ENCODE peak calls at places on chromosomes 4 and X, in four cellular contexts. G is tibial artery, T is uterus, J is Panc1. W is an unnamed sample. For H3K36me3, the result is how much of the 10 kb centered on the place peaks cover.

GRCh38 chrX:104270916-104271512 is 16.3 kb upstream of the ESX1 start:
- DNase-seq in J (peak), G (peak), T (peak), W (peak)

GRCh38 chr4:74531952-74532794 is 87.2 kb downstream of the AREG start:
- DNase-seq in J (peak), T (no peak), G (no peak), W (peak)

GRCh38 chr4:138186264-138186663 is 55.9 kb downstream of the SLC7A11 start:
- DNase-seq in G (no peak), T (no peak), J (no peak), W (no peak)

GRCh38 chrX:108516184-108516583 is 76.5 kb downstream of the COL4A5 start:
- DNase-seq in G (no peak), T (no peak), J (no peak), W (peak)

GRCh38 chr4:44098973-44099372 is 349.6 kb downstream of the KCTD8 start:
- DNase-seq in J (no peak), T (no peak), G (no peak), W (no peak)

GRCh38 chrX:140389331-140389730 is 115.5 kb downstream of the SOX3 start:
- DNase-seq in J (no peak), T (no peak), G (no peak), W (no peak)

GRCh38 chr4:99915449-99915848 is 21.2 kb upstream of the LAMTOR3 start:
- DNase-seq in G (no peak), T (no peak), J (no peak), W (no peak)

GRCh38 chrX:7146026-7146702 is 1.3 kb upstream of the STS start:
- DNase-seq in T (no peak), J (no peak), G (no peak), W (no peak)

GRCh38 chr4:3878678-3879077 is 112.5 kb downstream of the ADRA2C start:
- DNase-seq in T (no peak), J (no peak), G (no peak), W (no peak)

GRCh38 chrX:118807151-118808017 is 16.2 kb upstream of the ZCCHC12 start:
- DNase-seq in G (no peak), J (peak), T (peak), W (no peak)

GRCh38 chr4:80101768-80102116 is 28.7 kb upstream of the ANTXR2 start:
- DNase-seq in J (no peak), T (no peak), G (no peak), W (no peak)

GRCh38 chr4:3220586-3221494 is 28.1 kb upstream of the MSANTD1 start:
- DNase-seq in T (no peak), J (no peak), G (no peak), W (no peak)

GRCh38 chrX:27254663-27255062 is 208.5 kb downstream of the PPP4R3C start:
- DNase-seq in G (no peak), T (no peak), J (no peak), W (no peak)

GRCh38 chr4:1348014-1348513 is 1.1 kb downstream of the UVSSA start:
- DNase-seq in T (no peak), J (no peak), G (no peak), W (no peak)

GRCh38 chrX:39301041-39301440 is 499.8 kb downstream of the MID1IP1 start:
- DNase-seq in G (no peak), J (no peak), T (no peak), W (no peak)

GRCh38 chr4:180852743-180853142 is 1390.5 kb upstream of the TENM3 start:
- DNase-seq in T (no peak), G (no peak), J (no peak), W (no peak)

GRCh38 chr4:15202481-15202880 is 200.2 kb downstream of the CPEB2 start:
- DNase-seq in T (no peak), G (no peak), J (no peak), W (no peak)

GRCh38 chrX:130111220-130111934 is 1.1 kb upstream of the ELF4 start:
- DNase-seq in J (no peak), G (no peak), T (no peak), W (no peak)

GRCh38 chr4:80266267-80266901 is at the start of gene FGF5:
- DNase-seq in J (no peak), G (peak), T (peak), W (peak)

GRCh38 chrX:79630033-79631009 is 263.2 kb upstream of the ITM2A start:
- DNase-seq in J (no peak), T (no peak), G (no peak), W (no peak)

GRCh38 chr4:182062936-182063335 is 180.3 kb upstream of the TENM3 start:
- DNase-seq in G (no peak), J (no peak), T (no peak), W (no peak)

GRCh38 chrX:150767045-150767395 is 73.8 kb downstream of the MTMR1 start:
- DNase-seq in T (no peak), J (no peak), G (no peak), W (no peak)

GRCh38 chr4:142168181-142168580 is 531.8 kb downstream of the IL15 start:
- DNase-seq in T (no peak), J (no peak), G (no peak), W (no peak)

GRCh38 chr4:23788460-23788859 is 101.4 kb downstream of the PPARGC1A start:
- DNase-seq in G (no peak), J (no peak), T (no peak), W (no peak)

GRCh38 chr4:69470561-69470960 is 25.1 kb downstream of the UGT2B4 start:
- DNase-seq in G (no peak), T (no peak), J (no peak), W (no peak)

GRCh38 chr4:139018971-139019758 is 3.6 kb downstream of the NOCT start:
- DNase-seq in J (no peak), T (no peak), G (no peak), W (peak)

GRCh38 chr4:152356428-152357034 is 179.4 kb downstream of the FBXW7 start:
- DNase-seq in G (no peak), T (no peak), J (no peak), W (no peak)

GRCh38 chr4:81845273-81845672 is 373.6 kb upstream of the RASGEF1B start:
- DNase-seq in T (no peak), J (no peak), G (no peak), W (no peak)

GRCh38 chrX:48700951-48701653 is 4.6 kb downstream of the SUV39H1 start:
- DNase-seq in G (no peak), T (no peak), J (no peak), W (no peak)

GRCh38 chrX:48703228-48703627 is 6.7 kb downstream of the SUV39H1 start:
- DNase-seq in G (no peak), J (no peak), T (no peak), W (no peak)

GRCh38 chrX:48703642-48704481 is 7.3 kb downstream of the SUV39H1 start:
- DNase-seq in G (no peak), T (no peak), J (no peak), W (no peak)

GRCh38 chrX:48702032-48702431 is 5.5 kb downstream of the SUV39H1 start:
- DNase-seq in G (no peak), T (no peak), J (no peak), W (no peak)

GRCh38 chrX:48702716-48703115 is 6.2 kb downstream of the SUV39H1 start:
- DNase-seq in T (no peak), G (no peak), J (no peak), W (no peak)
- H3K36me3 ChIP-seq in T (under half), G (half or more), J (under half), W (half or more)

DNA sequence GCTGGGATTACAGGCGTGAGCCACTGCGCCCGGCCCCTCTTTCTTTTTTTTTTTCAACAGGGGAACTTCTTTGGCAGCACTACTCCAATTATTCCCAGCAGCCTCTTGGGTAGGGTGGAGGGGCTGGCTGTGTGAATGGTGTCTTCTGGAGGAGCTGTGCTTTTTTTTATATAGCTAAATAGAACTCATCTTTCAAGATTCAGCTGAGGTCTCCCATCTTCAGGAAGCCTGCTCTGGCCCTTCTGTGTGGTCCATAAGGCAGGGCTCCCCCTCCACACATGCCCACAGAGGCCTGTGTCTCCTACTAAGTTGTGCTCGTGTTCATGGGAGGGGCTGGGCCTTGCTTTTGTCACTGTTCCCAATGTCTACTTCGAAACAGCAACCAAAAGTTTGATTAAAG is 116.8 kb downstream of the AFAP1 start:
- DNase-seq in T (no peak), J (no peak), G (peak), W (peak)
- H3K27ac ChIP-seq in T (peak), J (no peak), G (peak), W (peak)

GRCh38 chr4:183686461-183686860 is 27.4 kb downstream of the TRAPPC11 start:
- DNase-seq in G (no peak), T (no peak), J (no peak), W (no peak)
- H3K36me3 ChIP-seq in G (half or more), T (under half), J (under half), W (half or more)

GRCh38 chr4:169231647-169232262 is 39.0 kb downstream of the SH3RF1 start:
- DNase-seq in G (no peak), J (no peak), T (no peak), W (no peak)

GRCh38 chr4:169228076-169228475 is 42.7 kb downstream of the SH3RF1 start:
- DNase-seq in T (no peak), G (no peak), J (no peak), W (no peak)

GRCh38 chr4:169226565-169226964 is 44.2 kb downstream of the SH3RF1 start:
- DNase-seq in T (no peak), G (no peak), J (no peak), W (no peak)

GRCh38 chr4:169225812-169226211 is 44.9 kb downstream of the SH3RF1 start:
- DNase-seq in T (no peak), G (no peak), J (peak), W (no peak)

DNA sequence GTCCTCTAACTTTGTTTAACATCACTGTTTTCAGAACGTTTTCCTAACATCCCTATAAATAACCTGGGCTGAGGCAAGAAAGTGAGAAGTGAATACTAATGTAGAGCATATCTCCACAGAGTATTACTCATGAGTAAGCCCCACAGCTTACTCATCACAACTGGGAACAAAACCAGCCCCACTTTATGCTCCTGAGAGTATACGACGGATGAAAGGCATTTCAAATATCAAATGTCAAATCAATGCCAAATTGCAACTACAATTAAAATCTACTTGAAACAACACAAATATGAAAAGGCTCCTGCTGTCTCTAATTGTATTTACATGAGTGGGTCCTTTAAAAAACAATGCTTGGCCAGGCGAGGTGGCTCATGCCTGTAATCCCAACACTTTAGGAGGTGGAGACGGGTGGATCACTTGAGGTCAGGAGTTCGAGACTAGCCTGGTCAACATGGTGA is 41.2 kb downstream of the SH3RF1 start:
- DNase-seq in G (peak), T (peak), J (peak), W (peak)
- H3K27ac ChIP-seq in G (peak), T (peak), J (no peak), W (peak)